ENCODE peak calls at places on chromosomes 1 and 21, in six cellular contexts. U is GM04504, P is WTC11, C is KBM-7, D is lower lobe of right lung, S is SHP77. E is an unnamed sample.

GRCh38 chr1:61083799-61084385 is 1.5 kb downstream of the NFIA start:
- DNase-seq in U (no peak), P (no peak), C (peak), D (no peak), S (no peak), E (no peak)

GRCh38 chr1:174815036-174815435 is 184.7 kb upstream of the CACYBP start:
- DNase-seq in U (no peak), P (no peak), C (no peak), D (no peak), S (no peak), E (no peak)

GRCh38 chr1:226870026-226870322 is 442 bp upstream of the PSEN2 start:
- DNase-seq in U (no peak), P (no peak), C (no peak), D (no peak), S (no peak), E (no peak)

GRCh38 chr21:33025471-33026298 is at the start of gene OLIG2:
- DNase-seq in U (no peak), P (peak), C (peak), D (no peak), S (no peak), E (no peak)

GRCh38 chr1:156599811-156600210 is 1.5 kb downstream of the GPATCH4 start:
- DNase-seq in U (no peak), P (no peak), C (peak), D (no peak), S (no peak), E (no peak)

GRCh38 chr1:43706598-43707190 is 642 bp upstream of the ST3GAL3 start:
- DNase-seq in U (no peak), P (peak), C (peak), D (no peak), S (peak), E (no peak)

GRCh38 chr1:15751739-15752138 is 6.9 kb upstream of the FBLIM1 start:
- DNase-seq in U (no peak), P (no peak), C (no peak), D (no peak), S (no peak), E (no peak)

GRCh38 chr1:69595486-69595885 is 27.8 kb downstream of the LRRC7 start:
- DNase-seq in U (no peak), P (no peak), C (no peak), D (no peak), S (no peak), E (no peak)

GRCh38 chr1:241499910-241500309 is 19.6 kb downstream of the FH start:
- DNase-seq in U (peak), P (no peak), C (peak), D (no peak), S (peak), E (peak)

GRCh38 chr1:41152622-41153044 is 89.5 kb downstream of the SCMH1 start:
- DNase-seq in U (peak), P (no peak), C (no peak), D (no peak), S (no peak), E (peak)

GRCh38 chr1:72462506-72462905 is 180.2 kb upstream of the NEGR1 start:
- DNase-seq in U (peak), P (no peak), C (no peak), D (no peak), S (no peak), E (no peak)

GRCh38 chr1:23483327-23484252 is at the start of gene ASAP3:
- DNase-seq in U (no peak), P (peak), C (no peak), D (peak), S (no peak), E (peak)

GRCh38 chr1:234659538-234659937 is 49.6 kb upstream of the IRF2BP2 start:
- DNase-seq in U (peak), P (no peak), C (no peak), D (no peak), S (no peak), E (peak)

GRCh38 chr1:184821658-184822057 is 67.0 kb upstream of the EDEM3 start:
- DNase-seq in U (no peak), P (no peak), C (no peak), D (no peak), S (no peak), E (no peak)

GRCh38 chr1:53069663-53070327 is 7.8 kb downstream of the PODN start:
- DNase-seq in U (no peak), P (peak), C (no peak), D (peak), S (no peak), E (no peak)

GRCh38 chr1:156804572-156805243 is 11.9 kb downstream of the SH2D2A start:
- DNase-seq in U (no peak), P (no peak), C (peak), D (no peak), S (no peak), E (no peak)

GRCh38 chr21:21247441-21247840 is 249.2 kb downstream of the NCAM2 start:
- DNase-seq in U (no peak), P (no peak), C (no peak), D (no peak), S (no peak), E (no peak)

GRCh38 chr1:27816921-27817630 is 13.5 kb upstream of the PPP1R8 start:
- DNase-seq in U (peak), P (no peak), C (no peak), D (no peak), S (no peak), E (peak)

GRCh38 chr1:182056596-182057366 is 4.7 kb downstream of the ZNF648 start:
- DNase-seq in U (no peak), P (peak), C (no peak), D (no peak), S (no peak), E (no peak)

GRCh38 chr1:93605026-93605425 is 76.6 kb downstream of the BCAR3 start:
- DNase-seq in U (no peak), P (no peak), C (no peak), D (no peak), S (no peak), E (no peak)

GRCh38 chr1:207823880-207824566 is 72.2 kb downstream of the CD46 start:
- DNase-seq in U (peak), P (peak), C (peak), D (peak), S (peak), E (peak)

GRCh38 chr1:59354754-59355337 is 58.0 kb downstream of the FGGY start:
- DNase-seq in U (no peak), P (no peak), C (no peak), D (no peak), S (no peak), E (no peak)

GRCh38 chr1:14067686-14068085 is 367.7 kb downstream of the PRDM2 start:
- DNase-seq in U (no peak), P (no peak), C (no peak), D (no peak), S (no peak), E (no peak)

GRCh38 chr1:64223329-64224151 is 20.1 kb downstream of the UBE2U start:
- DNase-seq in U (peak), P (no peak), C (no peak), D (no peak), S (no peak), E (peak)

GRCh38 chr1:204263240-204263848 is 49.6 kb upstream of the GOLT1A start:
- DNase-seq in U (no peak), P (no peak), C (no peak), D (no peak), S (no peak), E (no peak)

GRCh38 chr21:45371092-45371491 is 33.9 kb upstream of the COL18A1 start:
- DNase-seq in U (no peak), P (no peak), C (no peak), D (no peak), S (no peak), E (no peak)

GRCh38 chr1:7388488-7389185 is 382.5 kb upstream of the VAMP3 start:
- DNase-seq in U (no peak), P (no peak), C (no peak), D (no peak), S (peak), E (no peak)

GRCh38 chr1:183022202-183023145 is 746 bp upstream of the LAMC1 start:
- DNase-seq in U (peak), P (peak), C (peak), D (peak), S (peak), E (peak)

GRCh38 chr1:75074719-75075395 is 59.3 kb upstream of the LHX8 start:
- DNase-seq in U (no peak), P (no peak), C (peak), D (no peak), S (no peak), E (no peak)

GRCh38 chr1:88276158-88276557 is 407.9 kb upstream of the PKN2 start:
- DNase-seq in U (no peak), P (no peak), C (no peak), D (no peak), S (no peak), E (no peak)

GRCh38 chr1:28895896-28896608 is 18.3 kb upstream of the EPB41 start:
- DNase-seq in U (no peak), P (no peak), C (no peak), D (no peak), S (no peak), E (no peak)

GRCh38 chr1:247387500-247387899 is 28.5 kb upstream of the NLRP3 start:
- DNase-seq in U (no peak), P (no peak), C (no peak), D (no peak), S (no peak), E (no peak)

GRCh38 chr1:115218696-115219095 is 119.4 kb downstream of the NGF start:
- DNase-seq in U (no peak), P (no peak), C (no peak), D (no peak), S (no peak), E (no peak)

GRCh38 chr1:29514361-29515187 is 278.3 kb downstream of the PTPRU start:
- DNase-seq in U (no peak), P (no peak), C (no peak), D (no peak), S (no peak), E (no peak)

GRCh38 chr1:220800262-220800661 is 13.5 kb downstream of the MTARC1 start:
- DNase-seq in U (no peak), P (no peak), C (no peak), D (no peak), S (no peak), E (no peak)

GRCh38 chr1:219529116-219529515 is 83.8 kb downstream of the ZC3H11B start:
- DNase-seq in U (no peak), P (peak), C (no peak), D (no peak), S (no peak), E (no peak)